ENCODE peak calls at places on chromosome 2, in ten cellular contexts. One of them, this sample, is unnamed.

GRCh38 chr2:221347471-221347870 is 224.6 kb downstream of the EPHA4 start:
- ATAC-seq in lower lobe of right lung: no peak
- ATAC-seq in body of pancreas: no peak
- ATAC-seq in stimulated activated memory B cell treated with anti-CD40 and anti-IgM and Interleukin-4, amounts not matched to agents 10 μg/mL and 1 μg/mL and 100 μg/mL, for 72 hours: no peak
- ATAC-seq in left colon: no peak
- ATAC-seq in gastroesophageal sphincter: no peak
- ATAC-seq in RWPE2: no peak
- ATAC-seq in activated CD8-positive, alpha-beta T cell treated with anti-CD3 and anti-CD28 coated beads for 36 hours: no peak
- ATAC-seq in memory B cell: no peak
- ATAC-seq in activated T-cell treated with anti-CD3 and anti-CD28 coated beads, Interleukin-2, amount 50 U/mL, for 4 hours: no peak
- ATAC-seq in this sample: peak; percentile 93

GRCh38 chr2:66869076-66869475 is 434.2 kb downstream of the MEIS1 start:
- ATAC-seq in memory B cell: no peak
- ATAC-seq in left colon: no peak
- ATAC-seq in lower lobe of right lung: no peak
- ATAC-seq in gastroesophageal sphincter: no peak
- ATAC-seq in activated T-cell treated with anti-CD3 and anti-CD28 coated beads, Interleukin-2, amount 50 U/mL, for 4 hours: no peak
- ATAC-seq in activated CD8-positive, alpha-beta T cell treated with anti-CD3 and anti-CD28 coated beads for 36 hours: no peak
- ATAC-seq in stimulated activated memory B cell treated with anti-CD40 and anti-IgM and Interleukin-4, amounts not matched to agents 10 μg/mL and 1 μg/mL and 100 μg/mL, for 72 hours: no peak
- ATAC-seq in RWPE2: peak; percentile 97
- ATAC-seq in body of pancreas: no peak
- ATAC-seq in this sample: no peak

GRCh38 chr2:181234429-181235410 is 222.5 kb upstream of the ITGA4 start:
- ATAC-seq in stimulated activated memory B cell treated with anti-CD40 and anti-IgM and Interleukin-4, amounts not matched to agents 10 μg/mL and 1 μg/mL and 100 μg/mL, for 72 hours: no peak
- ATAC-seq in gastroesophageal sphincter: no peak
- ATAC-seq in left colon: no peak
- ATAC-seq in body of pancreas: no peak
- ATAC-seq in memory B cell: no peak
- ATAC-seq in lower lobe of right lung: no peak
- ATAC-seq in activated T-cell treated with anti-CD3 and anti-CD28 coated beads, Interleukin-2, amount 50 U/mL, for 4 hours: no peak
- ATAC-seq in activated CD8-positive, alpha-beta T cell treated with anti-CD3 and anti-CD28 coated beads for 36 hours: no peak
- ATAC-seq in RWPE2: no peak
- ATAC-seq in this sample: no peak

GRCh38 chr2:128313076-128313836 is 5.4 kb downstream of the HS6ST1 start:
- ATAC-seq in lower lobe of right lung: peak; percentile 1
- ATAC-seq in body of pancreas: no peak
- ATAC-seq in activated T-cell treated with anti-CD3 and anti-CD28 coated beads, Interleukin-2, amount 50 U/mL, for 4 hours: no peak
- ATAC-seq in activated CD8-positive, alpha-beta T cell treated with anti-CD3 and anti-CD28 coated beads for 36 hours: no peak
- ATAC-seq in RWPE2: peak; percentile 64
- ATAC-seq in stimulated activated memory B cell treated with anti-CD40 and anti-IgM and Interleukin-4, amounts not matched to agents 10 μg/mL and 1 μg/mL and 100 μg/mL, for 72 hours: no peak
- ATAC-seq in left colon: no peak
- ATAC-seq in memory B cell: no peak
- ATAC-seq in gastroesophageal sphincter: no peak
- ATAC-seq in this sample: no peak

GRCh38 chr2:102294802-102295489 is 16.4 kb upstream of the IL1RL1 start:
- ATAC-seq in left colon: no peak
- ATAC-seq in gastroesophageal sphincter: no peak
- ATAC-seq in activated T-cell treated with anti-CD3 and anti-CD28 coated beads, Interleukin-2, amount 50 U/mL, for 4 hours: peak; percentile 79
- ATAC-seq in activated CD8-positive, alpha-beta T cell treated with anti-CD3 and anti-CD28 coated beads for 36 hours: peak; percentile 76
- ATAC-seq in body of pancreas: no peak
- ATAC-seq in RWPE2: peak; percentile 98
- ATAC-seq in memory B cell: no peak
- ATAC-seq in lower lobe of right lung: no peak
- ATAC-seq in stimulated activated memory B cell treated with anti-CD40 and anti-IgM and Interleukin-4, amounts not matched to agents 10 μg/mL and 1 μg/mL and 100 μg/mL, for 72 hours: no peak
- ATAC-seq in this sample: peak; percentile 52

GRCh38 chr2:46923011-46923669 is 7.5 kb upstream of the MCFD2 start:
- ATAC-seq in RWPE2: peak; percentile 82
- ATAC-seq in body of pancreas: no peak
- ATAC-seq in activated CD8-positive, alpha-beta T cell treated with anti-CD3 and anti-CD28 coated beads for 36 hours: peak; percentile 34
- ATAC-seq in lower lobe of right lung: no peak
- ATAC-seq in stimulated activated memory B cell treated with anti-CD40 and anti-IgM and Interleukin-4, amounts not matched to agents 10 μg/mL and 1 μg/mL and 100 μg/mL, for 72 hours: no peak
- ATAC-seq in left colon: peak; percentile 83
- ATAC-seq in memory B cell: no peak
- ATAC-seq in gastroesophageal sphincter: no peak
- ATAC-seq in activated T-cell treated with anti-CD3 and anti-CD28 coated beads, Interleukin-2, amount 50 U/mL, for 4 hours: no peak
- ATAC-seq in this sample: no peak

GRCh38 chr2:33344230-33344629 is 132.2 kb upstream of the RASGRP3 start:
- ATAC-seq in gastroesophageal sphincter: no peak
- ATAC-seq in stimulated activated memory B cell treated with anti-CD40 and anti-IgM and Interleukin-4, amounts not matched to agents 10 μg/mL and 1 μg/mL and 100 μg/mL, for 72 hours: no peak
- ATAC-seq in body of pancreas: no peak
- ATAC-seq in left colon: no peak
- ATAC-seq in RWPE2: no peak
- ATAC-seq in activated CD8-positive, alpha-beta T cell treated with anti-CD3 and anti-CD28 coated beads for 36 hours: no peak
- ATAC-seq in activated T-cell treated with anti-CD3 and anti-CD28 coated beads, Interleukin-2, amount 50 U/mL, for 4 hours: no peak
- ATAC-seq in memory B cell: no peak
- ATAC-seq in lower lobe of right lung: no peak
- ATAC-seq in this sample: no peak

GRCh38 chr2:169065864-169066507 is 3.4 kb upstream of the DHRS9 start:
- ATAC-seq in left colon: no peak
- ATAC-seq in activated T-cell treated with anti-CD3 and anti-CD28 coated beads, Interleukin-2, amount 50 U/mL, for 4 hours: no peak
- ATAC-seq in body of pancreas: no peak
- ATAC-seq in memory B cell: no peak
- ATAC-seq in activated CD8-positive, alpha-beta T cell treated with anti-CD3 and anti-CD28 coated beads for 36 hours: no peak
- ATAC-seq in lower lobe of right lung: no peak
- ATAC-seq in RWPE2: no peak
- ATAC-seq in gastroesophageal sphincter: no peak
- ATAC-seq in stimulated activated memory B cell treated with anti-CD40 and anti-IgM and Interleukin-4, amounts not matched to agents 10 μg/mL and 1 μg/mL and 100 μg/mL, for 72 hours: no peak
- ATAC-seq in this sample: no peak

GRCh38 chr2:105299290-105299689 is 30.2 kb downstream of the TGFBRAP1 start:
- ATAC-seq in memory B cell: peak; percentile 39
- ATAC-seq in left colon: no peak
- ATAC-seq in body of pancreas: no peak
- ATAC-seq in stimulated activated memory B cell treated with anti-CD40 and anti-IgM and Interleukin-4, amounts not matched to agents 10 μg/mL and 1 μg/mL and 100 μg/mL, for 72 hours: no peak
- ATAC-seq in activated CD8-positive, alpha-beta T cell treated with anti-CD3 and anti-CD28 coated beads for 36 hours: peak; percentile 53
- ATAC-seq in gastroesophageal sphincter: no peak
- ATAC-seq in RWPE2: peak; percentile 31
- ATAC-seq in lower lobe of right lung: no peak
- ATAC-seq in activated T-cell treated with anti-CD3 and anti-CD28 coated beads, Interleukin-2, amount 50 U/mL, for 4 hours: no peak
- ATAC-seq in this sample: no peak

GRCh38 chr2:241574911-241575623 is 16.5 kb downstream of the BOK start:
- ATAC-seq in left colon: no peak
- ATAC-seq in activated CD8-positive, alpha-beta T cell treated with anti-CD3 and anti-CD28 coated beads for 36 hours: no peak
- ATAC-seq in gastroesophageal sphincter: no peak
- ATAC-seq in stimulated activated memory B cell treated with anti-CD40 and anti-IgM and Interleukin-4, amounts not matched to agents 10 μg/mL and 1 μg/mL and 100 μg/mL, for 72 hours: no peak
- ATAC-seq in body of pancreas: no peak
- ATAC-seq in lower lobe of right lung: no peak
- ATAC-seq in RWPE2: peak; percentile 15
- ATAC-seq in activated T-cell treated with anti-CD3 and anti-CD28 coated beads, Interleukin-2, amount 50 U/mL, for 4 hours: no peak
- ATAC-seq in memory B cell: no peak
- ATAC-seq in this sample: no peak